ENCODE peak calls at places on chromosomes 11 and 22, in four cellular contexts. S is IMR-90, U is kidney, R is cardiac muscle cell. A is an unnamed sample.

GRCh38 chr11:4025248-4025956 is 69.2 kb upstream of the RRM1 start:
- DNase-seq in R (no peak), S (peak; percentile 25), U (no peak), A (no peak)

GRCh38 chr11:130415719-130416536 is 12.5 kb downstream of the ADAMTS8 start:
- DNase-seq in R (no peak), S (peak; percentile 22), U (no peak), A (no peak)

GRCh38 chr22:50222508-50222907 is 21.7 kb downstream of the SELENOO start:
- DNase-seq in U (no peak), R (no peak), S (no peak), A (no peak)

GRCh38 chr22:50207383-50208031 is 6.7 kb downstream of the SELENOO start:
- DNase-seq in U (peak; percentile 72), S (no peak), R (no peak), A (no peak)

GRCh38 chr11:1503708-1504104 is 17.1 kb upstream of the MOB2 start:
- DNase-seq in U (peak; percentile 64), R (no peak), S (no peak), A (no peak)

GRCh38 chr11:1536065-1536843 is 35.8 kb downstream of the DUSP8 start:
- DNase-seq in U (no peak), S (no peak), R (peak; percentile 84), A (no peak)

GRCh38 chr22:41758231-41758630 is 42.2 kb upstream of the CCDC134 start:
- DNase-seq in R (no peak), U (no peak), S (no peak), A (no peak)

GRCh38 chr11:59559886-59560285 is 48.5 kb downstream of the OR4D9 start:
- DNase-seq in R (peak; percentile 27), U (no peak), S (no peak), A (no peak)

GRCh38 chr11:492416-493226 is 14.4 kb downstream of the RNH1 start:
- DNase-seq in S (no peak), U (peak; percentile 79), R (no peak), A (no peak)

GRCh38 chr11:491358-491757 is 15.7 kb downstream of the RNH1 start:
- DNase-seq in R (no peak), S (no peak), U (no peak), A (no peak)

GRCh38 chr11:489610-490185 is 17.3 kb downstream of the RNH1 start:
- DNase-seq in U (peak; percentile 70), R (no peak), S (no peak), A (no peak)

GRCh38 chr11:490186-490929 is 16.7 kb downstream of the RNH1 start:
- DNase-seq in U (no peak), R (no peak), S (no peak), A (no peak)

DNA sequence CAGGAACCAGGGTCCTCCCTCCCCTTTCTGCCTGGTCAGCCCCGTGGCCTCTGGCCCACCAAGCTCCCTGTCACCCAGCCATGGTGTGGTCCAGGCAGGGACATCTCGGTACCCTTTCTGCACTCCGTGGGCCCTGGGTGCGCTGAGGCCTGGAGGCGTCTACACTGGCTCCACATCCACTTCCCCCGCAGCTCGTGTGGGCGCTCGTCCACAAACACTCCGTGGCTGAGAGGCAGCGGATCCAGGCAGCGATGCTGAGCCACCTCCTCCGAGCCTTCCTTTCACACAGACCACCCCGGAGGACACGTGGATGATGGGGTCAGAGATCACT is 16.1 kb downstream of the RNH1 start:
- DNase-seq in R (no peak), S (no peak), U (peak; percentile 49), A (no peak)
- TF ChIP-seq CTCF in R (no peak), S (no peak), U (no peak), A (no peak)

GRCh38 chr22:26589845-26590524 is at the start of gene TPST2:
- DNase-seq in S (peak; percentile 65), R (peak; percentile 83), U (peak; percentile 92), A (peak; percentile 75)
- H3K4me1 ChIP-seq in S (peaks cover 11% of the 10 kb centered on the region), R (no peaks in the 10 kb centered on the region), U (peaks cover 6% of the 10 kb centered on the region), A (peaks cover 79% of the 10 kb centered on the region)

GRCh38 chr11:113906038-113906437 is 1.4 kb downstream of the HTR3B start:
- DNase-seq in R (peak; percentile 65), U (no peak), S (peak; percentile 51), A (no peak)
- TF ChIP-seq CTCF in R (peak; percentile 12), U (no peak), S (peak; percentile 30), A (no peak)

DNA sequence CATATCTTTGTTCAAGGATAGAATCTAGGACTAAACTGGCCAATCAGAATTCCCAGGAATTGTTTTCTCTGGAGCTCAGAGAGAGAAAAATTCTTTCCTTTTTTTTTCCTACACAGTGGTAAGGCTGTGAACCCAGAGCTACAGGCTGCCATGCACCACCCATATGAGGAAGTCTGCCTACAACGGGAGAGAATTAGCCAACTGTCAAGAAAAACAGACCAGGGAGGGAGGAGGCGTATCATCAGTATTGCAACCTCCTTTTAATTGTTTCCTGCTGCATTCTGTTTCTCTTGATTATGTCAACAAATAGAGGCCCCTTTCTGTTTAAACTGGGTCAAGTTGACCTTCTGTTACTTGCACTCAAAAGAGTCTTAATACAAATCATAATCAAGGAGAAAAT is 176.5 kb upstream of the UBASH3B start:
- DNase-seq in S (no peak), U (no peak), R (no peak), A (no peak)
- H3K4me1 ChIP-seq in S (no peaks in the 10 kb centered on the region), U (no peaks in the 10 kb centered on the region), R (peaks cover 5% of the 10 kb centered on the region), A (no peaks in the 10 kb centered on the region)

A was measured in CD8-positive, alpha-beta T cell.